ENCODE peak calls at places on chromosomes 12 and 14, in five cellular contexts. L, S, X, B and Y are unnamed samples.

GRCh38 chr14:96407980-96408570 is 16.1 kb downstream of the AK7 start:
- ATAC-seq in L (no peak), S (no peak), X (peak), B (no peak), Y (no peak)

GRCh38 chr12:95574799-95575452 is 23.6 kb upstream of the USP44 start:
- ATAC-seq in L (no peak), S (no peak), X (peak), B (peak), Y (no peak)

GRCh38 chr12:21666722-21667121 is 9.1 kb upstream of the LDHB start:
- ATAC-seq in L (peak), S (no peak), X (no peak), B (no peak), Y (no peak)

GRCh38 chr14:99554184-99554583 is 49.8 kb downstream of the CCDC85C start:
- ATAC-seq in L (no peak), S (no peak), X (no peak), B (no peak), Y (peak)

GRCh38 chr14:29584992-29585391 is 342.7 kb downstream of the PRKD1 start:
- ATAC-seq in L (peak), S (no peak), X (no peak), B (peak), Y (peak)

GRCh38 chr12:45220366-45220931 is 4.6 kb downstream of the ANO6 start:
- ATAC-seq in L (no peak), S (no peak), X (no peak), B (no peak), Y (no peak)

GRCh38 chr12:109518820-109519665 is 41.6 kb downstream of the UBE3B start:
- ATAC-seq in L (no peak), S (peak), X (peak), B (peak), Y (peak)

GRCh38 chr12:102479099-102479887 is 1.1 kb downstream of the IGF1 start:
- ATAC-seq in L (peak), S (peak), X (peak), B (no peak), Y (no peak)

GRCh38 chr14:95725685-95726336 is 11.9 kb upstream of the TCL1A start:
- ATAC-seq in L (no peak), S (peak), X (no peak), B (no peak), Y (no peak)

GRCh38 chr12:118307069-118307954 is 65.4 kb downstream of the TAOK3 start:
- ATAC-seq in L (no peak), S (peak), X (peak), B (peak), Y (peak)

GRCh38 chr12:2386566-2386965 is 333.8 kb downstream of the CACNA1C start:
- ATAC-seq in L (no peak), S (peak), X (no peak), B (no peak), Y (no peak)

GRCh38 chr14:57559561-57559960 is 65.9 kb upstream of the CCDC198 start:
- ATAC-seq in L (no peak), S (peak), X (no peak), B (no peak), Y (no peak)

GRCh38 chr14:100406505-100407131 is 83.5 kb downstream of the SLC25A47 start:
- ATAC-seq in L (peak), S (no peak), X (peak), B (no peak), Y (peak)

GRCh38 chr12:88361493-88361892 is 218.8 kb downstream of the KITLG start:
- ATAC-seq in L (no peak), S (no peak), X (no peak), B (peak), Y (no peak)

GRCh38 chr14:94373708-94374107 is 14.7 kb downstream of the SERPINA1 start:
- ATAC-seq in L (no peak), S (no peak), X (no peak), B (peak), Y (peak)

GRCh38 chr12:30913323-30913722 is 13.2 kb upstream of the TSPAN11 start:
- ATAC-seq in L (no peak), S (peak), X (no peak), B (no peak), Y (no peak)

GRCh38 chr12:33438890-33439586 is 581 bp downstream of the SYT10 start:
- ATAC-seq in L (peak), S (no peak), X (peak), B (peak), Y (no peak)

GRCh38 chr12:57262126-57262822 is 11.3 kb upstream of the STAC3 start:
- ATAC-seq in L (no peak), S (no peak), X (no peak), B (no peak), Y (no peak)

GRCh38 chr14:76904100-76904739 is 78.0 kb downstream of the LRRC74A start:
- ATAC-seq in L (peak), S (no peak), X (no peak), B (peak), Y (peak)

GRCh38 chr14:50756300-50756699 is 74.7 kb downstream of the NIN start:
- ATAC-seq in L (no peak), S (peak), X (no peak), B (no peak), Y (no peak)

GRCh38 chr12:76038176-76038575 is 6.6 kb upstream of the PHLDA1 start:
- ATAC-seq in L (no peak), S (no peak), X (no peak), B (no peak), Y (no peak)

GRCh38 chr14:95544588-95544987 is 9.7 kb downstream of the GLRX5 start:
- ATAC-seq in L (no peak), S (no peak), X (peak), B (no peak), Y (no peak)

GRCh38 chr14:55425091-55425490 is 13.5 kb upstream of the ATG14 start:
- ATAC-seq in L (no peak), S (peak), X (peak), B (no peak), Y (no peak)

GRCh38 chr12:47193066-47193465 is 113.3 kb upstream of the AMIGO2 start:
- ATAC-seq in L (no peak), S (no peak), X (no peak), B (no peak), Y (no peak)

GRCh38 chr12:1488908-1489381 is 105.4 kb downstream of the FBXL14 start:
- ATAC-seq in L (no peak), S (no peak), X (no peak), B (no peak), Y (no peak)

GRCh38 chr12:116313194-116313910 is 35.9 kb upstream of the MED13L start:
- ATAC-seq in L (no peak), S (no peak), X (peak), B (no peak), Y (no peak)

GRCh38 chr14:26389646-26390508 is 208.0 kb downstream of the NOVA1 start:
- ATAC-seq in L (no peak), S (no peak), X (no peak), B (no peak), Y (peak)

DNA sequence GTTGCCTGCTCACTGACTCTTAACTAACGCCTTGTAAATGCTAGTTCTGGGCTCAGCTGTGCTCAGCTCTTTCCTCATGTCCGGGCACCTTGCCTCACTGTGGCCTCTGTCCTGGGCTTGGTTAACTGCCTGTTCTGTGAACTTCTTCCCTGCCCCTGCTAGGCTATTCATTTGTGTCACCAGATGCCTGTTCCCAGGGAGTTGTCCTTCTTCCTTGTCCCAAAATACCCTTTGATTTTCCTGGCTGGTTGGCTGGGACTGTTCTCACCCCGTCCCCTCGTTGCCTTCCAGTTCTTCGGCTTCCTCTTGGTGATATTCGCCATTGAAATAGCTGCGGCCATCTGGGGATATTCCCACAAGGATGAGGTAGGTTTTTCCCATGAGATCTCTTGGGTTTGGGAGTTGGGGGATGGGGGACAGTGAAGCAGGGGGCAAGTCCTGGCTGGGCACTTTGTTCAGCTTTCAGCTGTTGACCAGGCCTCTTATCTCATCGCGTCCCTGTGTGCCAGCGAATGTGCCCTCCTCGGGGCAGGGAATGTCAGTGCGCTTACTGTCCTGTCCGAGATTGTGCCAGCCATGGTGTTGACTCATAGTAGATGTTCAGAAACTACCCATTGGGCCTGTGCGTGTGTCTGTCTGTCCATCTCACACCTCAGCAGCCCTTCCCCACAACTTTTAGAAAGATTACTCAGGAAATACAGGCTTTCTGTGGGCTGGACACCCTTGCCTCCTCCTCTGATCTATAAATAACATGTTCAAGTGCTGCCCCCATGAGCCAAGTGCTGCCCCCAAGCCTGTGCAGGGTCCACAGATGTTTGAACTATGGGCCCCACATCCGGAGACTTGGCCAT is 33.1 kb downstream of the CD9 start:
- ATAC-seq in L (no peak), S (no peak), X (no peak), B (no peak), Y (no peak)
- TF ChIP-seq EP300 in L (no peak), S (no peak), X (no peak), B (no peak), Y (no peak)

GRCh38 chr12:111412830-111413441 is 7.2 kb downstream of the SH2B3 start:
- ATAC-seq in L (no peak), S (no peak), X (no peak), B (no peak), Y (no peak)

GRCh38 chr12:111413442-111414086 is 7.8 kb downstream of the SH2B3 start:
- ATAC-seq in L (no peak), S (no peak), X (no peak), B (peak), Y (no peak)

GRCh38 chr12:111410229-111411186 is 4.8 kb downstream of the SH2B3 start:
- ATAC-seq in L (no peak), S (no peak), X (peak), B (no peak), Y (no peak)

GRCh38 chr12:111411187-111411764 is 5.6 kb downstream of the SH2B3 start:
- ATAC-seq in L (no peak), S (peak), X (no peak), B (no peak), Y (no peak)

DNA sequence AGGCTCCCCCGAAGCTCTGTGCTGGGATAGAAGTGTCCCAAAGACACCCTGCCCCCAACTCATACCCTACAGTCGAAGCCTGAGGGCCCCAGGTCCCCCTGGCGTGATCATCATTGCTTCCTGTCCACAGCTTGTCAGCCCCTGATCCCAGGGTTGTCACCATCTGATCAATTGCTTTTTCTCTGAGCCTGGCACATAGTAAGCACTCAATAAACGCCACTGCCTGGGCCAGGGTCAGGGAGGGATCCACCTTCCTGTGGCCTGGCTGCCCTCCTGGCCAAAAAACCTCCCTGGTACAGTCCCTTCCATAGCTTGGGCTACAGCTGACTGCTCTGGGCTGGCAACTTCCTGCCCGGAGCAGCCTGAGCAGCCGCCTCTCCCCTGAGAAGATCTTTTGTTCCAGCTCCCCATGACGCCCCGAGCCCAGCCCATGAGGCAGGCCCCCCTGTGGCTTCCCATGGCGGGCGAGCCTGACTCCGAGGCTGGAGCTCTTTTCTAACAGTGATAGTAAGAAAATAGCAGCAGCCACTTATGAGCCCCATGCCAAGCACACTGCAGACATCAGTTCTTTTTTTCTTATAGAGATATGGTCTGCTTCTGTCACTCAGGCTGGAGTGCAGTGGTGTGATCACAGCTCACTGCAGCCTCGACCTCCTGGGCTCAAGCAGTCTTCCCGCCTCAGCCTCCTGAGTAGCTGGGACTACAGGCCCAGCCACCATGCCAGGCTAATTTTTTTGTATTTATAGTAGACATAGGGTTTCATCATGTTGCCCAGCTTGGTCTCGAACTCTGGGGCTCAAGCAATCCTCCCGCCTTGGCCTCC is 6.5 kb downstream of the SH2B3 start:
- ATAC-seq in L (no peak), S (peak), X (no peak), B (no peak), Y (no peak)
- TF ChIP-seq EP300 in L (no peak), S (no peak), X (no peak), B (no peak), Y (no peak)

GRCh38 chr12:130350715-130351114 is 13.0 kb downstream of the PIWIL1 start:
- ATAC-seq in L (no peak), S (no peak), X (no peak), B (no peak), Y (no peak)
- TF ChIP-seq EP300 in L (no peak), S (no peak), X (no peak), B (no peak), Y (no peak)

DNA sequence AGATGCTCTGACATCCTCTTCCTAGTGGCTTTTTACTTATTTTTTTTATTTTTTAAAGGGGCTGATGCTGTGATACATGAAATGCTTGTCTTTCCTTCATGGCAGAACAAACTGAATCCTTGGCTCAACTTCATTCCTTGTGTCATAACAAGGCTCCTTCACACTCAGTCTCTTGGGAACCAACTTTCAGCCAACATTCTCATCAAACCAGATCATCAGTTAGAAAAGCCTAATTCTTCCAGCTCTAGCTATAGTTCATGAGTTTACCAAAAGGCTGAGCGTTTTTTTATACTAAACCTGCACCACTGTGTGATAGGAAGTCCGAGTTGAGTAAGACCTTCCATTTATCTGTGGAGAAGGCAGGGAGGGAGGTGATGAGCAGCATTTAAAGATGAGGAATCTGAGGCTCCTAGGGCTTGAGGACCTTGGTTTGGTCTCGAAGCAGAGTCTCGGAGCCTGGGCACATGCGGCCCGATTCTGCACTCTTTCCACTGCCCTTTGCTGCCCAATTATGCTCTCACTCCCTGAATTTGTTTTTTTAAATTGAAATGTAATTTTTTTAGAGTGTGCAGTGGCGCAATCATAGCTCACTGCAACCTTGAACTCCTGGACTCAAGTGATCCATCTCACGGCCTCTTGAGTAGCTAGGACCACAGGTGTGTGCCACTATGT is 8.2 kb downstream of the GPRC5D start:
- ATAC-seq in L (no peak), S (no peak), X (no peak), B (no peak), Y (peak)
- TF ChIP-seq EP300 in L (no peak), S (no peak), X (no peak), B (no peak), Y (no peak)

GRCh38 chr12:120938496-120938895 is 34.3 kb upstream of the SPPL3 start:
- ATAC-seq in L (no peak), S (no peak), X (no peak), B (no peak), Y (no peak)

GRCh38 chr12:120941412-120941811 is 36.9 kb upstream of the HNF1A start:
- ATAC-seq in L (no peak), S (no peak), X (no peak), B (no peak), Y (no peak)

GRCh38 chr12:120939954-120940353 is 35.8 kb upstream of the SPPL3 start:
- ATAC-seq in L (no peak), S (no peak), X (no peak), B (no peak), Y (no peak)

GRCh38 chr12:120940799-120941198 is 36.6 kb upstream of the SPPL3 start:
- ATAC-seq in L (no peak), S (peak), X (no peak), B (no peak), Y (no peak)

DNA sequence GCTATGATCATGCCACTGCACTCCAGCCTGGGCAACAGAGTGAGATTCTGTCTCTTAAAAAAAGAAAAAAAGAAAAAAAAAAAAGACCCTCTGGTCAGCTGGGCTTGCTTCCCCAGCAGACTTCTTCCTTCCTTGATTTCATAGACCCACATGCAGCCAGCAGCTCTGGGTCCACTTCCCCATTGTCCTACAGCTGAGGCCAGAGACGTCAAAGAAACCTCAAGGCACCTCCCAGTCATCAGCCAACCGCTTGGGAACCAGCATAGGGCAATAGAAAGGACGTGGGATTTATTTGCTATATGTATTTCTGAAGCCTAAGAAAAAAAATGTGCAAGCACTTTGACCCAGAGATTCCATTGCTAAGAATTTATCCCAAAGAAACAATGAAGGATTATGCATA is 35.4 kb upstream of the SPPL3 start:
- ATAC-seq in L (peak), S (no peak), X (no peak), B (no peak), Y (peak)
- TF ChIP-seq EP300 in L (no peak), S (no peak), X (no peak), B (no peak), Y (no peak)

GRCh38 chr14:90999299-90999698 is 61.1 kb downstream of the RPS6KA5 start:
- ATAC-seq in L (no peak), S (no peak), X (peak), B (no peak), Y (peak)
- TF ChIP-seq EP300 in L (no peak), S (no peak), X (no peak), B (no peak), Y (no peak)